ENCODE peak calls at places on chromosome 16, in nine cellular contexts. One of them, this sample, is unnamed. For H3K4me1, the result is how much of the 10 kb centered on the place peaks cover.

GRCh38 chr16:886802-887731 is 83.7 kb downstream of the LMF1 start:
- DNase-seq in pancreas: peak
- DNase-seq in K562: no peak
- DNase-seq in sigmoid colon: peak
- DNase-seq in A549: no peak
- DNase-seq in lower lobe of right lung: peak
- DNase-seq in ovary: peak
- DNase-seq in upper lobe of right lung: no peak
- DNase-seq in suprapubic skin: no peak
- DNase-seq in this sample: peak

GRCh38 chr16:70634861-70635260 is 11.5 kb upstream of the IL34 start:
- DNase-seq in lower lobe of right lung: no peak
- DNase-seq in ovary: no peak
- DNase-seq in K562: no peak
- DNase-seq in sigmoid colon: no peak
- DNase-seq in A549: no peak
- DNase-seq in upper lobe of right lung: no peak
- DNase-seq in pancreas: no peak
- DNase-seq in suprapubic skin: no peak
- DNase-seq in this sample: no peak

GRCh38 chr16:84453061-84453752 is 51.3 kb downstream of the MEAK7 start:
- DNase-seq in suprapubic skin: peak
- DNase-seq in K562: no peak
- DNase-seq in pancreas: no peak
- DNase-seq in A549: no peak
- DNase-seq in lower lobe of right lung: peak
- DNase-seq in ovary: no peak
- DNase-seq in sigmoid colon: peak
- DNase-seq in upper lobe of right lung: peak
- DNase-seq in this sample: peak

GRCh38 chr16:48498761-48499600 is 111.0 kb downstream of the N4BP1 start:
- DNase-seq in suprapubic skin: no peak
- DNase-seq in lower lobe of right lung: no peak
- DNase-seq in K562: no peak
- DNase-seq in upper lobe of right lung: no peak
- DNase-seq in pancreas: no peak
- DNase-seq in A549: no peak
- DNase-seq in ovary: peak
- DNase-seq in sigmoid colon: peak
- DNase-seq in this sample: no peak

GRCh38 chr16:76386784-76387183 is 109.6 kb downstream of the CNTNAP4 start:
- DNase-seq in ovary: no peak
- DNase-seq in A549: no peak
- DNase-seq in K562: no peak
- DNase-seq in pancreas: no peak
- DNase-seq in upper lobe of right lung: no peak
- DNase-seq in lower lobe of right lung: no peak
- DNase-seq in suprapubic skin: no peak
- DNase-seq in sigmoid colon: no peak
- DNase-seq in this sample: no peak

GRCh38 chr16:398551-399277 is 1.7 kb downstream of the NME4 start:
- DNase-seq in lower lobe of right lung: no peak
- DNase-seq in pancreas: peak
- DNase-seq in K562: no peak
- DNase-seq in upper lobe of right lung: peak
- DNase-seq in A549: no peak
- DNase-seq in sigmoid colon: no peak
- DNase-seq in ovary: no peak
- DNase-seq in suprapubic skin: no peak
- DNase-seq in this sample: no peak

GRCh38 chr16:67571981-67572431 is 9.7 kb downstream of the CTCF start:
- DNase-seq in ovary: no peak
- DNase-seq in upper lobe of right lung: no peak
- DNase-seq in K562: no peak
- DNase-seq in pancreas: no peak
- DNase-seq in A549: no peak
- DNase-seq in sigmoid colon: no peak
- DNase-seq in lower lobe of right lung: no peak
- DNase-seq in suprapubic skin: no peak
- DNase-seq in this sample: no peak

GRCh38 chr16:89744813-89745212 is 23.5 kb downstream of the ZNF276 start:
- DNase-seq in ovary: peak
- DNase-seq in upper lobe of right lung: no peak
- DNase-seq in suprapubic skin: no peak
- DNase-seq in pancreas: no peak
- DNase-seq in K562: no peak
- DNase-seq in A549: no peak
- DNase-seq in sigmoid colon: no peak
- DNase-seq in lower lobe of right lung: no peak
- DNase-seq in this sample: no peak

GRCh38 chr16:75068075-75068474 is 48.5 kb downstream of the LDHD start:
- DNase-seq in A549: no peak
- DNase-seq in upper lobe of right lung: no peak
- DNase-seq in pancreas: no peak
- DNase-seq in suprapubic skin: no peak
- DNase-seq in sigmoid colon: no peak
- DNase-seq in lower lobe of right lung: no peak
- DNase-seq in K562: no peak
- DNase-seq in ovary: no peak
- DNase-seq in this sample: no peak

GRCh38 chr16:23668225-23668624 is 10.5 kb upstream of the PLK1 start:
- DNase-seq in upper lobe of right lung: no peak
- DNase-seq in ovary: no peak
- DNase-seq in sigmoid colon: no peak
- DNase-seq in suprapubic skin: no peak
- DNase-seq in pancreas: no peak
- DNase-seq in K562: no peak
- DNase-seq in A549: no peak
- DNase-seq in lower lobe of right lung: no peak
- DNase-seq in this sample: no peak

GRCh38 chr16:29908719-29909220 is 8.5 kb downstream of the ASPHD1 start:
- DNase-seq in ovary: no peak
- DNase-seq in suprapubic skin: no peak
- DNase-seq in A549: no peak
- DNase-seq in lower lobe of right lung: no peak
- DNase-seq in K562: no peak
- DNase-seq in pancreas: no peak
- DNase-seq in upper lobe of right lung: no peak
- DNase-seq in sigmoid colon: no peak
- DNase-seq in this sample: no peak

GRCh38 chr16:4945560-4946502 is 8.9 kb upstream of the PPL start:
- DNase-seq in suprapubic skin: peak
- DNase-seq in pancreas: peak
- DNase-seq in K562: no peak
- DNase-seq in upper lobe of right lung: peak
- DNase-seq in A549: peak
- DNase-seq in sigmoid colon: peak
- DNase-seq in ovary: peak
- DNase-seq in lower lobe of right lung: peak
- DNase-seq in this sample: peak

GRCh38 chr16:80596507-80597207 is 55.9 kb downstream of the DYNLRB2 start:
- DNase-seq in A549: no peak
- DNase-seq in upper lobe of right lung: no peak
- DNase-seq in ovary: no peak
- DNase-seq in suprapubic skin: no peak
- DNase-seq in pancreas: no peak
- DNase-seq in sigmoid colon: no peak
- DNase-seq in lower lobe of right lung: no peak
- DNase-seq in K562: no peak
- DNase-seq in this sample: no peak

GRCh38 chr16:9860876-9861275 is 321.4 kb downstream of the GRIN2A start:
- DNase-seq in ovary: no peak
- DNase-seq in K562: no peak
- DNase-seq in upper lobe of right lung: no peak
- DNase-seq in lower lobe of right lung: no peak
- DNase-seq in pancreas: no peak
- DNase-seq in sigmoid colon: no peak
- DNase-seq in suprapubic skin: no peak
- DNase-seq in A549: no peak
- DNase-seq in this sample: no peak

GRCh38 chr16:30977502-30977901 is 7.5 kb upstream of the HSD3B7 start:
- DNase-seq in K562: peak
- DNase-seq in pancreas: peak
- DNase-seq in sigmoid colon: no peak
- DNase-seq in upper lobe of right lung: no peak
- DNase-seq in lower lobe of right lung: no peak
- DNase-seq in A549: no peak
- DNase-seq in suprapubic skin: no peak
- DNase-seq in ovary: no peak
- DNase-seq in this sample: no peak

GRCh38 chr16:57115504-57116182 is 23.3 kb downstream of the CPNE2 start:
- DNase-seq in K562: no peak
- DNase-seq in A549: no peak
- DNase-seq in upper lobe of right lung: no peak
- DNase-seq in ovary: peak
- DNase-seq in sigmoid colon: peak
- DNase-seq in pancreas: no peak
- DNase-seq in lower lobe of right lung: no peak
- DNase-seq in suprapubic skin: no peak
- DNase-seq in this sample: no peak

GRCh38 chr16:56201030-56201429 is 9.7 kb downstream of the GNAO1 start:
- DNase-seq in pancreas: no peak
- DNase-seq in upper lobe of right lung: no peak
- DNase-seq in ovary: no peak
- DNase-seq in K562: no peak
- DNase-seq in sigmoid colon: no peak
- DNase-seq in lower lobe of right lung: no peak
- DNase-seq in A549: no peak
- DNase-seq in suprapubic skin: no peak
- DNase-seq in this sample: no peak

GRCh38 chr16:27238016-27238587 is 30.5 kb downstream of the NSMCE1 start:
- DNase-seq in K562: peak
- DNase-seq in ovary: no peak
- DNase-seq in suprapubic skin: peak
- DNase-seq in pancreas: peak
- DNase-seq in upper lobe of right lung: peak
- DNase-seq in sigmoid colon: peak
- DNase-seq in A549: no peak
- DNase-seq in lower lobe of right lung: peak
- DNase-seq in this sample: no peak

GRCh38 chr16:27386674-27387073 is 15.3 kb upstream of the IL21R start:
- DNase-seq in suprapubic skin: no peak
- DNase-seq in lower lobe of right lung: no peak
- DNase-seq in ovary: no peak
- DNase-seq in K562: no peak
- DNase-seq in A549: no peak
- DNase-seq in sigmoid colon: no peak
- DNase-seq in pancreas: no peak
- DNase-seq in upper lobe of right lung: no peak
- DNase-seq in this sample: no peak

GRCh38 chr16:23025692-23026305 is 123.5 kb downstream of the USP31 start:
- DNase-seq in K562: no peak
- DNase-seq in ovary: no peak
- DNase-seq in suprapubic skin: no peak
- DNase-seq in A549: no peak
- DNase-seq in sigmoid colon: no peak
- DNase-seq in lower lobe of right lung: no peak
- DNase-seq in upper lobe of right lung: no peak
- DNase-seq in pancreas: no peak
- DNase-seq in this sample: no peak

GRCh38 chr16:83771306-83771942 is 36.4 kb upstream of the HSBP1 start:
- DNase-seq in K562: no peak
- DNase-seq in lower lobe of right lung: no peak
- DNase-seq in suprapubic skin: no peak
- DNase-seq in ovary: peak
- DNase-seq in upper lobe of right lung: no peak
- DNase-seq in pancreas: peak
- DNase-seq in sigmoid colon: no peak
- DNase-seq in A549: no peak
- DNase-seq in this sample: no peak

GRCh38 chr16:71383054-71383773 is 24.7 kb downstream of the CALB2 start:
- DNase-seq in sigmoid colon: no peak
- DNase-seq in pancreas: no peak
- DNase-seq in suprapubic skin: no peak
- DNase-seq in ovary: no peak
- DNase-seq in lower lobe of right lung: no peak
- DNase-seq in K562: no peak
- DNase-seq in upper lobe of right lung: no peak
- DNase-seq in A549: no peak
- DNase-seq in this sample: no peak

GRCh38 chr16:54026456-54026855 is 260.1 kb downstream of the IRX3 start:
- DNase-seq in suprapubic skin: no peak
- DNase-seq in ovary: no peak
- DNase-seq in A549: no peak
- DNase-seq in K562: no peak
- DNase-seq in lower lobe of right lung: no peak
- DNase-seq in pancreas: no peak
- DNase-seq in sigmoid colon: no peak
- DNase-seq in upper lobe of right lung: no peak
- DNase-seq in this sample: no peak
- H3K4me1 ChIP-seq in suprapubic skin: under half
- H3K4me1 ChIP-seq in ovary: under half
- H3K4me1 ChIP-seq in A549: under half
- H3K4me1 ChIP-seq in K562: under half
- H3K4me1 ChIP-seq in lower lobe of right lung: under half
- H3K4me1 ChIP-seq in pancreas: under half
- H3K4me1 ChIP-seq in sigmoid colon: under half
- H3K4me1 ChIP-seq in upper lobe of right lung: under half
- H3K4me1 ChIP-seq in this sample: under half

GRCh38 chr16:73025111-73025505 is 22.8 kb downstream of the ZFHX3 start:
- DNase-seq in K562: no peak
- DNase-seq in suprapubic skin: no peak
- DNase-seq in A549: no peak
- DNase-seq in upper lobe of right lung: no peak
- DNase-seq in lower lobe of right lung: no peak
- DNase-seq in sigmoid colon: peak
- DNase-seq in pancreas: no peak
- DNase-seq in ovary: no peak
- DNase-seq in this sample: no peak
- H3K4me1 ChIP-seq in K562: under half
- H3K4me1 ChIP-seq in suprapubic skin: under half
- H3K4me1 ChIP-seq in A549: half or more
- H3K4me1 ChIP-seq in upper lobe of right lung: under half
- H3K4me1 ChIP-seq in lower lobe of right lung: under half
- H3K4me1 ChIP-seq in sigmoid colon: half or more
- H3K4me1 ChIP-seq in pancreas: under half
- H3K4me1 ChIP-seq in ovary: under half
- H3K4me1 ChIP-seq in this sample: under half

DNA sequence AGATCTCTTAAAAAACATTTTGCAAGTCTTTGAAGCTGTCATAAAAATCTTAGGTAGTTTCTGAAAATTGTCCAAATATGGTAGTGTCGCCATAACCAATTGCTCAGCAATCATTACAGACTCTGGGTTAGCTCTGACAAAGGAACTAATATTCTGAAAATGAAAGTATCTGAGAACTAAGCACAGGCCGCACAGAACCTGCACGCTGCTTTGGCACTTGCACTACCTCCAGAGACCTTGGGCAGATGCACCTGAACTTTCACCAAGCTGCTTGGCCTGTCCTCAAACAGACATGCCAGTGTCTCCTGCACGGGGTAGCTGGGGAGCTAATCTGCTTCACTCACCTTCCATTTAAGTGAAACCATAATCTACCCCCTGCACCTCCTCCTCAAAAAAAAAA is 317.0 kb downstream of the MAF start:
- DNase-seq in K562: no peak
- DNase-seq in sigmoid colon: no peak
- DNase-seq in pancreas: no peak
- DNase-seq in upper lobe of right lung: no peak
- DNase-seq in A549: no peak
- DNase-seq in ovary: no peak
- DNase-seq in suprapubic skin: no peak
- DNase-seq in lower lobe of right lung: no peak
- DNase-seq in this sample: no peak
- H3K4me1 ChIP-seq in K562: under half
- H3K4me1 ChIP-seq in sigmoid colon: under half
- H3K4me1 ChIP-seq in pancreas: under half
- H3K4me1 ChIP-seq in upper lobe of right lung: under half
- H3K4me1 ChIP-seq in A549: under half
- H3K4me1 ChIP-seq in ovary: under half
- H3K4me1 ChIP-seq in suprapubic skin: under half
- H3K4me1 ChIP-seq in lower lobe of right lung: under half
- H3K4me1 ChIP-seq in this sample: under half

GRCh38 chr16:49660647-49661046 is 195.3 kb downstream of the ZNF423 start:
- DNase-seq in A549: no peak
- DNase-seq in sigmoid colon: no peak
- DNase-seq in upper lobe of right lung: no peak
- DNase-seq in K562: no peak
- DNase-seq in lower lobe of right lung: no peak
- DNase-seq in ovary: no peak
- DNase-seq in suprapubic skin: no peak
- DNase-seq in pancreas: no peak
- DNase-seq in this sample: no peak
- H3K4me1 ChIP-seq in A549: under half
- H3K4me1 ChIP-seq in sigmoid colon: under half
- H3K4me1 ChIP-seq in upper lobe of right lung: under half
- H3K4me1 ChIP-seq in K562: under half
- H3K4me1 ChIP-seq in lower lobe of right lung: under half
- H3K4me1 ChIP-seq in ovary: under half
- H3K4me1 ChIP-seq in suprapubic skin: under half
- H3K4me1 ChIP-seq in pancreas: under half
- H3K4me1 ChIP-seq in this sample: under half